ENCODE peak calls at places on chromosomes 4 and X, in ten cellular contexts. M is breast epithelium, G is GM12878, H is stomach, P is HCT116, B is transverse colon, S is vagina, R is prostate gland, D is endothelial cell of umbilical vein, N is K562. Y is an unnamed sample.

GRCh38 chrX:29470029-29470428 is 745.3 kb upstream of the MAGEB2 start:
- DNase-seq in M (no peak), G (no peak), H (no peak), P (peak), B (no peak), S (no peak), R (no peak), D (no peak), N (no peak), Y (no peak)

GRCh38 chr4:185640809-185641675 is 105.7 kb upstream of the PDLIM3 start:
- DNase-seq in M (no peak), G (peak), H (no peak), P (peak), B (no peak), S (no peak), R (peak), D (peak), N (peak), Y (peak)

GRCh38 chr4:107034091-107034698 is 1.9 kb downstream of the DKK2 start:
- DNase-seq in M (no peak), G (no peak), H (no peak), P (no peak), B (peak), S (no peak), R (peak), D (peak), N (no peak), Y (peak)

GRCh38 chrX:10203617-10204016 is 46.8 kb downstream of the CLCN4 start:
- DNase-seq in M (no peak), G (no peak), H (no peak), P (no peak), B (no peak), S (no peak), R (no peak), D (no peak), N (no peak), Y (no peak)

GRCh38 chr4:176769519-176769918 is 23.2 kb downstream of the VEGFC start:
- DNase-seq in M (no peak), G (no peak), H (no peak), P (no peak), B (no peak), S (no peak), R (no peak), D (peak), N (no peak), Y (no peak)

GRCh38 chr4:86481429-86481828 is 112.7 kb upstream of the PTPN13 start:
- DNase-seq in M (no peak), G (no peak), H (no peak), P (no peak), B (no peak), S (no peak), R (no peak), D (no peak), N (no peak), Y (no peak)

GRCh38 chr4:133157460-133158160 is 8.5 kb downstream of the PCDH10 start:
- DNase-seq in M (no peak), G (no peak), H (no peak), P (no peak), B (no peak), S (no peak), R (no peak), D (peak), N (no peak), Y (no peak)

GRCh38 chr4:2337131-2337723 is 75.3 kb upstream of the MXD4 start:
- DNase-seq in M (no peak), G (no peak), H (no peak), P (no peak), B (no peak), S (no peak), R (no peak), D (no peak), N (no peak), Y (no peak)

GRCh38 chrX:77894921-77895886 is at the start of gene MAGT1:
- DNase-seq in M (peak), G (peak), H (peak), P (peak), B (peak), S (peak), R (peak), D (peak), N (peak), Y (peak)
- TF ChIP-seq POLR2AphosphoS5 in M (peak), G (peak), H (peak), P (peak), B (peak), S (peak), R (peak), D (peak), N (peak), Y (peak)

DNA sequence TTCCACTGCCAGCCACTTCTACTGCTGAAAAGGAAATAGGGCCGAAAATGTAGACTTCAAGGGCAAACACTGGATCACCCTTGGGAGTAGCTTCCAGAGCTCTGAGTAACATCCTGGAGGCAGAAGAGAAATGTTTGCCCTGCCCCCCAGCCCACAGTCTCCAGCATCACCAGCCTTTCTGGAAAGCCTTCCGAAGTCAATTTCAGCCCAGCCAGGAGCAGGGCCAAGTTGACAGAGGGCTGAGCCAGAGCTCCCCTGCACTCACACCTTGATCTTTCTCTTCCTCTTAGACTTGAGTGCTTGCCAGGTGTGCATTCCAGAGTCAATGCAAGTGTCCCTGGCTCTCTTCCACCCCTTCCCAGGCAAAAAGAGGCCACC is 35.2 kb downstream of the SLC25A5 start:
- DNase-seq in M (peak), G (no peak), H (peak), P (no peak), B (peak), S (no peak), R (peak), D (peak), N (no peak), Y (no peak)
- H3K27ac ChIP-seq in M (peak), G (no peak), H (peak), P (peak), B (peak), S (no peak), R (peak), D (peak), N (no peak), Y (no peak)

GRCh38 chr4:163544407-163545038 is 50.0 kb downstream of the TMA16 start:
- DNase-seq in M (no peak), G (no peak), H (peak), P (no peak), B (peak), S (no peak), R (peak), D (peak), N (peak), Y (no peak)
- TF ChIP-seq POLR2AphosphoS5 in M (no peak), G (no peak), H (no peak), P (no peak), B (no peak), S (no peak), R (no peak), D (no peak), N (no peak), Y (peak)

GRCh38 chr4:8038083-8038482 is 98.4 kb upstream of the AFAP1 start:
- DNase-seq in M (no peak), G (no peak), H (no peak), P (no peak), B (no peak), S (no peak), R (no peak), D (no peak), N (no peak), Y (no peak)

GRCh38 chr4:8033776-8034528 is 94.3 kb upstream of the AFAP1 start:
- DNase-seq in M (no peak), G (no peak), H (no peak), P (no peak), B (no peak), S (no peak), R (no peak), D (no peak), N (no peak), Y (no peak)

GRCh38 chr4:8037150-8037769 is 97.6 kb upstream of the AFAP1 start:
- DNase-seq in M (no peak), G (no peak), H (no peak), P (no peak), B (no peak), S (no peak), R (no peak), D (no peak), N (no peak), Y (no peak)

GRCh38 chr4:8033067-8033755 is 93.5 kb upstream of the AFAP1 start:
- DNase-seq in M (no peak), G (no peak), H (no peak), P (no peak), B (no peak), S (no peak), R (no peak), D (no peak), N (no peak), Y (no peak)

DNA sequence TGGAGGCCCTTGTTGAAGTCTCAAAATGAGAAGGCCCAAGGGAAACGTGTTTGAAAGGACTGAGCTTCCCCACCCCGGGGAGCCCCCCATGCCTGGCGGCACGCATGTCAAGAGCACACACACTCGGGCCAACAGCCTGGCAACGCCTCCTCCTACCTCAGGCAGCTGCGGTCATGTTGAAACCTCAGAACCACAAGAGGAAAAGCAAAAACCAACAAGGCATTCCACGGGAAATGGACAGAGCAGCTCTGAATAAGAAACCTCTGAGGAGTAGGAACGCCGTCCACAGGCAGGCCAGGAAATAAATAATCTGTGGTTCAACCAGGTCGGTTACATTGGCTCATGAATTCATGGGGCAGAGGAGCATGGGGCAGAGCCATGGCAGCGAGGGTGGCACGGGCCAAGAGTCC is 95.7 kb upstream of the AFAP1 start:
- DNase-seq in M (no peak), G (no peak), H (no peak), P (no peak), B (no peak), S (no peak), R (no peak), D (peak), N (no peak), Y (peak)
- H3K27ac ChIP-seq in M (no peak), G (no peak), H (no peak), P (no peak), B (no peak), S (no peak), R (no peak), D (no peak), N (no peak), Y (no peak)

GRCh38 chr4:127731406-127731805 is 1.2 kb downstream of the SLC25A31 start:
- DNase-seq in M (no peak), G (no peak), H (no peak), P (no peak), B (no peak), S (no peak), R (no peak), D (no peak), N (no peak), Y (no peak)
- TF ChIP-seq POLR2AphosphoS5 in M (no peak), G (no peak), H (no peak), P (no peak), B (no peak), S (no peak), R (no peak), D (no peak), N (no peak), Y (no peak)

DNA sequence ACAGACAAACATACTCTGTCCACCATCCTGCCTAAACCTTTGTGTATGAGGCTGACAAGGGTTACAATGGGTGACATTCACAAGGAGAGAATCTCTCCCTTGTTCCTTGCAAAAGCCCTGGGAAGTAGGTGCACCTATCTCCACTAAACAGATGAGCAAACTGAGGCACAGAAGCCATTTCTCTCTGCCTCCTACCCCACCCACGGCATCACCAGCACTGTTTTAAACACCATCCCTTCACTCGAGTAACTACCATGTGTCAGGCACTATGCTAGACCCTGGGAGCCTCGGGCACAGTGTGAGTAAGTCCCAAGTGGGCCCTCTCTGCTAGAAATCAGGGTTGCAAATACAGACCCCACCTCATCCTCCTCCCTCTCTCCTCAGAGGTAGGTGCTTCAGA is 899 bp downstream of the LYAR start:
- DNase-seq in M (no peak), G (no peak), H (no peak), P (no peak), B (no peak), S (peak), R (no peak), D (no peak), N (no peak), Y (no peak)
- H3K27ac ChIP-seq in M (no peak), G (peak), H (no peak), P (no peak), B (no peak), S (no peak), R (no peak), D (no peak), N (peak), Y (no peak)

GRCh38 chr4:147864591-147864990 is 132.7 kb downstream of the ARHGAP10 start:
- DNase-seq in M (no peak), G (no peak), H (no peak), P (no peak), B (no peak), S (no peak), R (no peak), D (no peak), N (no peak), Y (no peak)

GRCh38 chr4:147865926-147866325 is 134.0 kb downstream of the ARHGAP10 start:
- DNase-seq in M (no peak), G (no peak), H (no peak), P (no peak), B (no peak), S (no peak), R (no peak), D (peak), N (no peak), Y (no peak)

GRCh38 chr4:147863808-147864472 is 132.1 kb downstream of the ARHGAP10 start:
- DNase-seq in M (no peak), G (no peak), H (no peak), P (no peak), B (no peak), S (no peak), R (no peak), D (peak), N (no peak), Y (no peak)

GRCh38 chr4:147863111-147863747 is 131.3 kb downstream of the ARHGAP10 start:
- DNase-seq in M (no peak), G (no peak), H (no peak), P (no peak), B (no peak), S (no peak), R (no peak), D (peak), N (no peak), Y (no peak)

DNA sequence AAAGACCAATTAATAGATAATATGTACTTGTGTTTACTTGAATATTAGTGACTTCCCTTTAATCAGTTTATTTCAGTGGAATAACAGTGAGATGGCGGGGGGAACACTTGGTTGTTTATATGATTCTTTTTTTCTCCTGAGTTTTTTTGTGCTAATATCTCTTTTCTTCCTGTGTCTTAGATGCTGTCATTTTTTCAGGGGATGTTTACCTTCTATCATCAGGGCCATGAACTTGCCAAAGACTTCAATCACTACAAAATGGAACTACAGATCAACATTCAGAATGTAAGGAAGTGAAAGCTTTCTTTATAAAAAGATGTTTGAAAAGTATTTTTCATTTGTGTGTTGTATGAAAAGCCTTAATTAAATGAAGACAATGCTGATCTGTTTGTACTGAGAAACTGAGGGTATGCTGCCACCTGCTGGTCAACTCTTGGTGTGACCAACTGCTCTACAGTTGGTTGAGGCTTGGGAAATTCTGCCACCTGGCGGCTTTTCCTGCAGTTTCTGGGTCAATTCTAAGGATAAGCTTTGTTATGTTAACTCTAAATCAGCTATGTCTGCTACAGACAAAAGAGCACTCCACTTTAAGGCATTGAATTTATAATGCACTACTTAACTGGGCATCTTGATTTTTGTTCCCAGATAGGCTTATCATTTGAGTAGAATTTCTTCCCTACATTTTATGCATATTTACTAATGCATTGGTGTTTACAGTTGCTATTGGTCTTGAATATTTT is 134.8 kb downstream of the ARHGAP10 start:
- DNase-seq in M (peak), G (peak), H (peak), P (peak), B (peak), S (no peak), R (peak), D (peak), N (peak), Y (peak)
- TF ChIP-seq POLR2AphosphoS5 in M (peak), G (no peak), H (peak), P (no peak), B (no peak), S (peak), R (peak), D (no peak), N (no peak), Y (no peak)

GRCh38 chrX:110182362-110182761 is 135.5 kb downstream of the AMMECR1 start:
- DNase-seq in M (no peak), G (no peak), H (no peak), P (no peak), B (no peak), S (no peak), R (no peak), D (no peak), N (no peak), Y (no peak)

GRCh38 chrX:110180928-110181310 is 137.0 kb downstream of the AMMECR1 start:
- DNase-seq in M (no peak), G (no peak), H (no peak), P (peak), B (no peak), S (no peak), R (no peak), D (no peak), N (no peak), Y (no peak)

GRCh38 chrX:110181459-110182137 is 136.3 kb downstream of the AMMECR1 start:
- DNase-seq in M (no peak), G (no peak), H (no peak), P (no peak), B (no peak), S (no peak), R (peak), D (no peak), N (no peak), Y (no peak)

GRCh38 chrX:110182865-110183264 is 135.0 kb downstream of the AMMECR1 start:
- DNase-seq in M (no peak), G (no peak), H (no peak), P (no peak), B (no peak), S (no peak), R (no peak), D (no peak), N (no peak), Y (no peak)

GRCh38 chrX:110183314-110183713 is 134.6 kb downstream of the AMMECR1 start:
- DNase-seq in M (no peak), G (no peak), H (no peak), P (no peak), B (no peak), S (no peak), R (no peak), D (no peak), N (no peak), Y (no peak)
- H3K27ac ChIP-seq in M (no peak), G (no peak), H (no peak), P (no peak), B (no peak), S (no peak), R (no peak), D (no peak), N (no peak), Y (no peak)